ENCODE peak calls at places on chromosomes 2 and 18, in ten cellular contexts. One of them, this sample, is unnamed.

GRCh38 chr2:211737282-211737681 is 801.3 kb downstream of the ERBB4 start:
- DNase-seq in uterus: no peak
- DNase-seq in neural crest cell: no peak
- DNase-seq in stimulated activated CD4-positive, alpha-beta T cell treated with anti-CD3 and anti-CD28 coated beads, Interleukin-12 subunit alpha, Interleukin-12 subunit beta, amount 100 ng/mL, for 24 hours: no peak
- DNase-seq in AG09309: no peak
- DNase-seq in A549: no peak
- DNase-seq in NCI-H2107: no peak
- DNase-seq in activated CD4-positive, alpha-beta T cell treated with anti-CD3 and anti-CD28 coated beads, Interleukin-2, amount 50 U/mL, for 4 hours: no peak
- DNase-seq in pons: no peak
- DNase-seq in caudate nucleus: no peak
- DNase-seq in this sample: no peak

GRCh38 chr2:179745615-179746263 is 115.7 kb downstream of the ZNF385B start:
- DNase-seq in uterus: no peak
- DNase-seq in neural crest cell: no peak
- DNase-seq in stimulated activated CD4-positive, alpha-beta T cell treated with anti-CD3 and anti-CD28 coated beads, Interleukin-12 subunit alpha, Interleukin-12 subunit beta, amount 100 ng/mL, for 24 hours: no peak
- DNase-seq in AG09309: no peak
- DNase-seq in A549: no peak
- DNase-seq in NCI-H2107: no peak
- DNase-seq in activated CD4-positive, alpha-beta T cell treated with anti-CD3 and anti-CD28 coated beads, Interleukin-2, amount 50 U/mL, for 4 hours: no peak
- DNase-seq in pons: no peak
- DNase-seq in caudate nucleus: no peak
- DNase-seq in this sample: no peak

GRCh38 chr2:126657146-126657635 is 1.2 kb downstream of the GYPC start:
- DNase-seq in uterus: peak
- DNase-seq in neural crest cell: peak
- DNase-seq in stimulated activated CD4-positive, alpha-beta T cell treated with anti-CD3 and anti-CD28 coated beads, Interleukin-12 subunit alpha, Interleukin-12 subunit beta, amount 100 ng/mL, for 24 hours: peak
- DNase-seq in AG09309: peak
- DNase-seq in A549: no peak
- DNase-seq in NCI-H2107: no peak
- DNase-seq in activated CD4-positive, alpha-beta T cell treated with anti-CD3 and anti-CD28 coated beads, Interleukin-2, amount 50 U/mL, for 4 hours: no peak
- DNase-seq in pons: peak
- DNase-seq in caudate nucleus: no peak
- DNase-seq in this sample: peak

GRCh38 chr2:30915485-30915884 is 108.2 kb upstream of the CAPN13 start:
- DNase-seq in uterus: no peak
- DNase-seq in neural crest cell: peak
- DNase-seq in stimulated activated CD4-positive, alpha-beta T cell treated with anti-CD3 and anti-CD28 coated beads, Interleukin-12 subunit alpha, Interleukin-12 subunit beta, amount 100 ng/mL, for 24 hours: no peak
- DNase-seq in AG09309: no peak
- DNase-seq in A549: peak
- DNase-seq in NCI-H2107: no peak
- DNase-seq in activated CD4-positive, alpha-beta T cell treated with anti-CD3 and anti-CD28 coated beads, Interleukin-2, amount 50 U/mL, for 4 hours: no peak
- DNase-seq in pons: peak
- DNase-seq in caudate nucleus: no peak
- DNase-seq in this sample: no peak

GRCh38 chr2:127888772-127889171 is 3.0 kb upstream of the AMMECR1L start:
- DNase-seq in uterus: no peak
- DNase-seq in neural crest cell: no peak
- DNase-seq in stimulated activated CD4-positive, alpha-beta T cell treated with anti-CD3 and anti-CD28 coated beads, Interleukin-12 subunit alpha, Interleukin-12 subunit beta, amount 100 ng/mL, for 24 hours: no peak
- DNase-seq in AG09309: no peak
- DNase-seq in A549: no peak
- DNase-seq in NCI-H2107: no peak
- DNase-seq in activated CD4-positive, alpha-beta T cell treated with anti-CD3 and anti-CD28 coated beads, Interleukin-2, amount 50 U/mL, for 4 hours: no peak
- DNase-seq in pons: no peak
- DNase-seq in caudate nucleus: no peak
- DNase-seq in this sample: no peak

GRCh38 chr2:11370377-11371098 is 26.1 kb upstream of the ROCK2 start:
- DNase-seq in uterus: no peak
- DNase-seq in neural crest cell: no peak
- DNase-seq in stimulated activated CD4-positive, alpha-beta T cell treated with anti-CD3 and anti-CD28 coated beads, Interleukin-12 subunit alpha, Interleukin-12 subunit beta, amount 100 ng/mL, for 24 hours: no peak
- DNase-seq in AG09309: no peak
- DNase-seq in A549: peak
- DNase-seq in NCI-H2107: no peak
- DNase-seq in activated CD4-positive, alpha-beta T cell treated with anti-CD3 and anti-CD28 coated beads, Interleukin-2, amount 50 U/mL, for 4 hours: no peak
- DNase-seq in pons: no peak
- DNase-seq in caudate nucleus: no peak
- DNase-seq in this sample: no peak

GRCh38 chr2:86563650-86564061 is 413 bp upstream of the CHMP3 start:
- DNase-seq in uterus: no peak
- DNase-seq in neural crest cell: no peak
- DNase-seq in stimulated activated CD4-positive, alpha-beta T cell treated with anti-CD3 and anti-CD28 coated beads, Interleukin-12 subunit alpha, Interleukin-12 subunit beta, amount 100 ng/mL, for 24 hours: no peak
- DNase-seq in AG09309: no peak
- DNase-seq in A549: no peak
- DNase-seq in NCI-H2107: no peak
- DNase-seq in activated CD4-positive, alpha-beta T cell treated with anti-CD3 and anti-CD28 coated beads, Interleukin-2, amount 50 U/mL, for 4 hours: no peak
- DNase-seq in pons: no peak
- DNase-seq in caudate nucleus: no peak
- DNase-seq in this sample: no peak

GRCh38 chr2:111984213-111984604 is 70.9 kb upstream of the TMEM87B start:
- DNase-seq in uterus: no peak
- DNase-seq in neural crest cell: no peak
- DNase-seq in stimulated activated CD4-positive, alpha-beta T cell treated with anti-CD3 and anti-CD28 coated beads, Interleukin-12 subunit alpha, Interleukin-12 subunit beta, amount 100 ng/mL, for 24 hours: no peak
- DNase-seq in AG09309: no peak
- DNase-seq in A549: no peak
- DNase-seq in NCI-H2107: no peak
- DNase-seq in activated CD4-positive, alpha-beta T cell treated with anti-CD3 and anti-CD28 coated beads, Interleukin-2, amount 50 U/mL, for 4 hours: no peak
- DNase-seq in pons: no peak
- DNase-seq in caudate nucleus: no peak
- DNase-seq in this sample: no peak

GRCh38 chr2:158138255-158138654 is 36.6 kb downstream of the UPP2 start:
- DNase-seq in uterus: no peak
- DNase-seq in neural crest cell: no peak
- DNase-seq in stimulated activated CD4-positive, alpha-beta T cell treated with anti-CD3 and anti-CD28 coated beads, Interleukin-12 subunit alpha, Interleukin-12 subunit beta, amount 100 ng/mL, for 24 hours: no peak
- DNase-seq in AG09309: no peak
- DNase-seq in A549: no peak
- DNase-seq in NCI-H2107: no peak
- DNase-seq in activated CD4-positive, alpha-beta T cell treated with anti-CD3 and anti-CD28 coated beads, Interleukin-2, amount 50 U/mL, for 4 hours: no peak
- DNase-seq in pons: no peak
- DNase-seq in caudate nucleus: no peak
- DNase-seq in this sample: no peak

GRCh38 chr2:172807011-172807410 is 71.4 kb downstream of the RAPGEF4 start:
- DNase-seq in uterus: no peak
- DNase-seq in neural crest cell: no peak
- DNase-seq in stimulated activated CD4-positive, alpha-beta T cell treated with anti-CD3 and anti-CD28 coated beads, Interleukin-12 subunit alpha, Interleukin-12 subunit beta, amount 100 ng/mL, for 24 hours: no peak
- DNase-seq in AG09309: no peak
- DNase-seq in A549: no peak
- DNase-seq in NCI-H2107: no peak
- DNase-seq in activated CD4-positive, alpha-beta T cell treated with anti-CD3 and anti-CD28 coated beads, Interleukin-2, amount 50 U/mL, for 4 hours: no peak
- DNase-seq in pons: no peak
- DNase-seq in caudate nucleus: no peak
- DNase-seq in this sample: no peak

GRCh38 chr2:152822669-152823068 is 104.2 kb downstream of the ARL6IP6 start:
- DNase-seq in uterus: no peak
- DNase-seq in neural crest cell: no peak
- DNase-seq in stimulated activated CD4-positive, alpha-beta T cell treated with anti-CD3 and anti-CD28 coated beads, Interleukin-12 subunit alpha, Interleukin-12 subunit beta, amount 100 ng/mL, for 24 hours: no peak
- DNase-seq in AG09309: no peak
- DNase-seq in A549: no peak
- DNase-seq in NCI-H2107: no peak
- DNase-seq in activated CD4-positive, alpha-beta T cell treated with anti-CD3 and anti-CD28 coated beads, Interleukin-2, amount 50 U/mL, for 4 hours: no peak
- DNase-seq in pons: no peak
- DNase-seq in caudate nucleus: no peak
- DNase-seq in this sample: no peak

GRCh38 chr2:100757621-100758394 is 62.1 kb upstream of the NPAS2 start:
- DNase-seq in uterus: no peak
- DNase-seq in neural crest cell: no peak
- DNase-seq in stimulated activated CD4-positive, alpha-beta T cell treated with anti-CD3 and anti-CD28 coated beads, Interleukin-12 subunit alpha, Interleukin-12 subunit beta, amount 100 ng/mL, for 24 hours: no peak
- DNase-seq in AG09309: peak
- DNase-seq in A549: peak
- DNase-seq in NCI-H2107: no peak
- DNase-seq in activated CD4-positive, alpha-beta T cell treated with anti-CD3 and anti-CD28 coated beads, Interleukin-2, amount 50 U/mL, for 4 hours: no peak
- DNase-seq in pons: no peak
- DNase-seq in caudate nucleus: no peak
- DNase-seq in this sample: no peak

GRCh38 chr2:127901339-127902072 is 15.8 kb upstream of the AMMECR1L start:
- DNase-seq in uterus: peak
- DNase-seq in neural crest cell: no peak
- DNase-seq in stimulated activated CD4-positive, alpha-beta T cell treated with anti-CD3 and anti-CD28 coated beads, Interleukin-12 subunit alpha, Interleukin-12 subunit beta, amount 100 ng/mL, for 24 hours: no peak
- DNase-seq in AG09309: no peak
- DNase-seq in A549: no peak
- DNase-seq in NCI-H2107: no peak
- DNase-seq in activated CD4-positive, alpha-beta T cell treated with anti-CD3 and anti-CD28 coated beads, Interleukin-2, amount 50 U/mL, for 4 hours: no peak
- DNase-seq in pons: peak
- DNase-seq in caudate nucleus: no peak
- DNase-seq in this sample: peak

GRCh38 chr2:230085201-230085600 is 16.5 kb upstream of the SLC16A14 start:
- DNase-seq in uterus: no peak
- DNase-seq in neural crest cell: no peak
- DNase-seq in stimulated activated CD4-positive, alpha-beta T cell treated with anti-CD3 and anti-CD28 coated beads, Interleukin-12 subunit alpha, Interleukin-12 subunit beta, amount 100 ng/mL, for 24 hours: no peak
- DNase-seq in AG09309: no peak
- DNase-seq in A549: no peak
- DNase-seq in NCI-H2107: no peak
- DNase-seq in activated CD4-positive, alpha-beta T cell treated with anti-CD3 and anti-CD28 coated beads, Interleukin-2, amount 50 U/mL, for 4 hours: no peak
- DNase-seq in pons: no peak
- DNase-seq in caudate nucleus: no peak
- DNase-seq in this sample: no peak

GRCh38 chr2:112907001-112907949 is 3.7 kb upstream of the IL37 start:
- DNase-seq in uterus: no peak
- DNase-seq in neural crest cell: no peak
- DNase-seq in stimulated activated CD4-positive, alpha-beta T cell treated with anti-CD3 and anti-CD28 coated beads, Interleukin-12 subunit alpha, Interleukin-12 subunit beta, amount 100 ng/mL, for 24 hours: no peak
- DNase-seq in AG09309: no peak
- DNase-seq in A549: no peak
- DNase-seq in NCI-H2107: no peak
- DNase-seq in activated CD4-positive, alpha-beta T cell treated with anti-CD3 and anti-CD28 coated beads, Interleukin-2, amount 50 U/mL, for 4 hours: no peak
- DNase-seq in pons: no peak
- DNase-seq in caudate nucleus: no peak
- DNase-seq in this sample: no peak

GRCh38 chr18:31424383-31424988 is 23.1 kb upstream of the DSG3 start:
- DNase-seq in uterus: no peak
- DNase-seq in neural crest cell: peak
- DNase-seq in stimulated activated CD4-positive, alpha-beta T cell treated with anti-CD3 and anti-CD28 coated beads, Interleukin-12 subunit alpha, Interleukin-12 subunit beta, amount 100 ng/mL, for 24 hours: no peak
- DNase-seq in AG09309: no peak
- DNase-seq in A549: peak
- DNase-seq in NCI-H2107: no peak
- DNase-seq in activated CD4-positive, alpha-beta T cell treated with anti-CD3 and anti-CD28 coated beads, Interleukin-2, amount 50 U/mL, for 4 hours: no peak
- DNase-seq in pons: no peak
- DNase-seq in caudate nucleus: no peak
- DNase-seq in this sample: no peak

GRCh38 chr18:64037812-64038414 is 68.0 kb downstream of the SERPINB8 start:
- DNase-seq in uterus: no peak
- DNase-seq in neural crest cell: no peak
- DNase-seq in stimulated activated CD4-positive, alpha-beta T cell treated with anti-CD3 and anti-CD28 coated beads, Interleukin-12 subunit alpha, Interleukin-12 subunit beta, amount 100 ng/mL, for 24 hours: no peak
- DNase-seq in AG09309: no peak
- DNase-seq in A549: peak
- DNase-seq in NCI-H2107: no peak
- DNase-seq in activated CD4-positive, alpha-beta T cell treated with anti-CD3 and anti-CD28 coated beads, Interleukin-2, amount 50 U/mL, for 4 hours: no peak
- DNase-seq in pons: peak
- DNase-seq in caudate nucleus: no peak
- DNase-seq in this sample: no peak

GRCh38 chr2:72937356-72937669 is 20.0 kb downstream of the EMX1 start:
- DNase-seq in uterus: no peak
- DNase-seq in neural crest cell: no peak
- DNase-seq in stimulated activated CD4-positive, alpha-beta T cell treated with anti-CD3 and anti-CD28 coated beads, Interleukin-12 subunit alpha, Interleukin-12 subunit beta, amount 100 ng/mL, for 24 hours: no peak
- DNase-seq in AG09309: no peak
- DNase-seq in A549: no peak
- DNase-seq in NCI-H2107: no peak
- DNase-seq in activated CD4-positive, alpha-beta T cell treated with anti-CD3 and anti-CD28 coated beads, Interleukin-2, amount 50 U/mL, for 4 hours: no peak
- DNase-seq in pons: no peak
- DNase-seq in caudate nucleus: no peak
- DNase-seq in this sample: no peak

GRCh38 chr2:63614983-63615945 is 26.5 kb downstream of the MDH1 start:
- DNase-seq in uterus: no peak
- DNase-seq in neural crest cell: no peak
- DNase-seq in stimulated activated CD4-positive, alpha-beta T cell treated with anti-CD3 and anti-CD28 coated beads, Interleukin-12 subunit alpha, Interleukin-12 subunit beta, amount 100 ng/mL, for 24 hours: no peak
- DNase-seq in AG09309: peak
- DNase-seq in A549: peak
- DNase-seq in NCI-H2107: no peak
- DNase-seq in activated CD4-positive, alpha-beta T cell treated with anti-CD3 and anti-CD28 coated beads, Interleukin-2, amount 50 U/mL, for 4 hours: no peak
- DNase-seq in pons: no peak
- DNase-seq in caudate nucleus: no peak
- DNase-seq in this sample: no peak

GRCh38 chr2:159146930-159147666 is 139.4 kb downstream of the WDSUB1 start:
- DNase-seq in uterus: no peak
- DNase-seq in neural crest cell: no peak
- DNase-seq in stimulated activated CD4-positive, alpha-beta T cell treated with anti-CD3 and anti-CD28 coated beads, Interleukin-12 subunit alpha, Interleukin-12 subunit beta, amount 100 ng/mL, for 24 hours: no peak
- DNase-seq in AG09309: no peak
- DNase-seq in A549: no peak
- DNase-seq in NCI-H2107: no peak
- DNase-seq in activated CD4-positive, alpha-beta T cell treated with anti-CD3 and anti-CD28 coated beads, Interleukin-2, amount 50 U/mL, for 4 hours: no peak
- DNase-seq in pons: no peak
- DNase-seq in caudate nucleus: no peak
- DNase-seq in this sample: no peak

GRCh38 chr18:38023871-38024270 is 458.3 kb upstream of the CELF4 start:
- DNase-seq in uterus: no peak
- DNase-seq in neural crest cell: no peak
- DNase-seq in stimulated activated CD4-positive, alpha-beta T cell treated with anti-CD3 and anti-CD28 coated beads, Interleukin-12 subunit alpha, Interleukin-12 subunit beta, amount 100 ng/mL, for 24 hours: no peak
- DNase-seq in AG09309: no peak
- DNase-seq in A549: no peak
- DNase-seq in NCI-H2107: no peak
- DNase-seq in activated CD4-positive, alpha-beta T cell treated with anti-CD3 and anti-CD28 coated beads, Interleukin-2, amount 50 U/mL, for 4 hours: no peak
- DNase-seq in pons: no peak
- DNase-seq in caudate nucleus: no peak
- DNase-seq in this sample: no peak

GRCh38 chr2:146978891-146979555 is 865.8 kb upstream of the ACVR2A start:
- DNase-seq in uterus: no peak
- DNase-seq in neural crest cell: no peak
- DNase-seq in stimulated activated CD4-positive, alpha-beta T cell treated with anti-CD3 and anti-CD28 coated beads, Interleukin-12 subunit alpha, Interleukin-12 subunit beta, amount 100 ng/mL, for 24 hours: no peak
- DNase-seq in AG09309: no peak
- DNase-seq in A549: no peak
- DNase-seq in NCI-H2107: no peak
- DNase-seq in activated CD4-positive, alpha-beta T cell treated with anti-CD3 and anti-CD28 coated beads, Interleukin-2, amount 50 U/mL, for 4 hours: no peak
- DNase-seq in pons: peak
- DNase-seq in caudate nucleus: no peak
- DNase-seq in this sample: no peak

GRCh38 chr18:7671105-7671504 is 104.0 kb downstream of the PTPRM start:
- DNase-seq in uterus: no peak
- DNase-seq in neural crest cell: no peak
- DNase-seq in stimulated activated CD4-positive, alpha-beta T cell treated with anti-CD3 and anti-CD28 coated beads, Interleukin-12 subunit alpha, Interleukin-12 subunit beta, amount 100 ng/mL, for 24 hours: no peak
- DNase-seq in AG09309: no peak
- DNase-seq in A549: no peak
- DNase-seq in NCI-H2107: no peak
- DNase-seq in activated CD4-positive, alpha-beta T cell treated with anti-CD3 and anti-CD28 coated beads, Interleukin-2, amount 50 U/mL, for 4 hours: no peak
- DNase-seq in pons: no peak
- DNase-seq in caudate nucleus: no peak
- DNase-seq in this sample: no peak

GRCh38 chr2:30165050-30165520 is 18.3 kb downstream of the YPEL5 start:
- DNase-seq in uterus: peak
- DNase-seq in neural crest cell: peak
- DNase-seq in stimulated activated CD4-positive, alpha-beta T cell treated with anti-CD3 and anti-CD28 coated beads, Interleukin-12 subunit alpha, Interleukin-12 subunit beta, amount 100 ng/mL, for 24 hours: peak
- DNase-seq in AG09309: peak
- DNase-seq in A549: peak
- DNase-seq in NCI-H2107: peak
- DNase-seq in activated CD4-positive, alpha-beta T cell treated with anti-CD3 and anti-CD28 coated beads, Interleukin-2, amount 50 U/mL, for 4 hours: peak
- DNase-seq in pons: peak
- DNase-seq in caudate nucleus: no peak
- DNase-seq in this sample: no peak

GRCh38 chr18:23593720-23594119 is 7.4 kb upstream of the NPC1 start:
- DNase-seq in uterus: no peak
- DNase-seq in neural crest cell: no peak
- DNase-seq in stimulated activated CD4-positive, alpha-beta T cell treated with anti-CD3 and anti-CD28 coated beads, Interleukin-12 subunit alpha, Interleukin-12 subunit beta, amount 100 ng/mL, for 24 hours: no peak
- DNase-seq in AG09309: peak
- DNase-seq in A549: peak
- DNase-seq in NCI-H2107: no peak
- DNase-seq in activated CD4-positive, alpha-beta T cell treated with anti-CD3 and anti-CD28 coated beads, Interleukin-2, amount 50 U/mL, for 4 hours: no peak
- DNase-seq in pons: no peak
- DNase-seq in caudate nucleus: no peak
- DNase-seq in this sample: no peak

GRCh38 chr2:84732897-84733778 is 147.7 kb downstream of the TRABD2A start:
- DNase-seq in uterus: no peak
- DNase-seq in neural crest cell: no peak
- DNase-seq in stimulated activated CD4-positive, alpha-beta T cell treated with anti-CD3 and anti-CD28 coated beads, Interleukin-12 subunit alpha, Interleukin-12 subunit beta, amount 100 ng/mL, for 24 hours: no peak
- DNase-seq in AG09309: no peak
- DNase-seq in A549: no peak
- DNase-seq in NCI-H2107: no peak
- DNase-seq in activated CD4-positive, alpha-beta T cell treated with anti-CD3 and anti-CD28 coated beads, Interleukin-2, amount 50 U/mL, for 4 hours: no peak
- DNase-seq in pons: no peak
- DNase-seq in caudate nucleus: no peak
- DNase-seq in this sample: no peak

GRCh38 chr2:64979744-64980143 is 9.5 kb upstream of the SLC1A4 start:
- DNase-seq in uterus: no peak
- DNase-seq in neural crest cell: no peak
- DNase-seq in stimulated activated CD4-positive, alpha-beta T cell treated with anti-CD3 and anti-CD28 coated beads, Interleukin-12 subunit alpha, Interleukin-12 subunit beta, amount 100 ng/mL, for 24 hours: no peak
- DNase-seq in AG09309: no peak
- DNase-seq in A549: no peak
- DNase-seq in NCI-H2107: peak
- DNase-seq in activated CD4-positive, alpha-beta T cell treated with anti-CD3 and anti-CD28 coated beads, Interleukin-2, amount 50 U/mL, for 4 hours: no peak
- DNase-seq in pons: no peak
- DNase-seq in caudate nucleus: no peak
- DNase-seq in this sample: no peak

GRCh38 chr2:7792031-7792651 is 874.9 kb downstream of the RNF144A start:
- DNase-seq in uterus: no peak
- DNase-seq in neural crest cell: no peak
- DNase-seq in stimulated activated CD4-positive, alpha-beta T cell treated with anti-CD3 and anti-CD28 coated beads, Interleukin-12 subunit alpha, Interleukin-12 subunit beta, amount 100 ng/mL, for 24 hours: no peak
- DNase-seq in AG09309: no peak
- DNase-seq in A549: no peak
- DNase-seq in NCI-H2107: peak
- DNase-seq in activated CD4-positive, alpha-beta T cell treated with anti-CD3 and anti-CD28 coated beads, Interleukin-2, amount 50 U/mL, for 4 hours: no peak
- DNase-seq in pons: no peak
- DNase-seq in caudate nucleus: no peak
- DNase-seq in this sample: no peak

This sample was measured in aorta.